ENCODE peak calls at places on chromosomes 11 and 22, in nine cellular contexts. L is activated T-cell treated with anti-CD3 and anti-CD28 coated beads for 24 hours; T is GM12865; S is stimulated activated CD4-positive, alpha-beta T cell treated with anti-CD3 and anti-CD28 coated beads, Interleukin-12 subunit alpha, Interleukin-12 subunit beta, amount 100 ng/mL, for 48 hours; R is foreskin keratinocyte; X is stimulated activated naive CD8-positive, alpha-beta T cell treated with anti-CD3 and anti-CD28 coated beads, Interleukin-15, amount 100 ng/mL, for 72 hours; O is A172; N is HS-27A; H is NCI-H460. K is an unnamed sample.

GRCh38 chr22:30202531-30203006 is 44.0 kb downstream of the LIF start:
- DNase-seq in H (no peak), N (no peak), S (no peak), R (no peak), X (no peak), O (no peak), T (no peak), L (no peak), K (no peak)

GRCh38 chr11:28697920-28698827 is 590.0 kb downstream of the METTL15 start:
- DNase-seq in O (peak; percentile 63), H (peak; percentile 77), X (no peak), S (peak; percentile 9), R (no peak), N (no peak), T (peak; percentile 37), L (no peak), K (peak; percentile 55)

GRCh38 chr11:134098566-134099184 is 29.8 kb downstream of the JAM3 start:
- DNase-seq in O (no peak), T (peak; percentile 34), H (no peak), R (no peak), L (no peak), X (no peak), S (no peak), N (no peak), K (no peak)

GRCh38 chr11:73429121-73429740 is 53.0 kb downstream of the RELT start:
- DNase-seq in X (no peak), H (no peak), S (no peak), L (no peak), T (no peak), O (no peak), R (no peak), N (no peak), K (no peak)

GRCh38 chr11:111727431-111727830 is 38.8 kb downstream of the PPP2R1B start:
- DNase-seq in N (no peak), S (no peak), T (no peak), L (no peak), X (no peak), H (no peak), R (no peak), O (no peak), K (no peak)

GRCh38 chr11:63613517-63614135 is 607 bp downstream of the PLAAT3 start:
- DNase-seq in L (no peak), S (no peak), T (peak; percentile 59), H (no peak), O (peak; percentile 51), R (no peak), N (no peak), X (peak; percentile 37), K (peak; percentile 60)

GRCh38 chr11:60984149-60984548 is 12.7 kb downstream of the CD6 start:
- DNase-seq in N (no peak), L (no peak), X (no peak), O (no peak), R (no peak), H (no peak), T (no peak), S (no peak), K (no peak)

GRCh38 chr22:37095113-37095512 is 14.4 kb downstream of the TMPRSS6 start:
- DNase-seq in N (no peak), H (no peak), O (no peak), R (no peak), S (peak; percentile 77), X (peak; percentile 35), T (no peak), L (peak; percentile 71), K (no peak)

GRCh38 chr22:26214466-26214865 is 45.2 kb downstream of the SEZ6L start:
- DNase-seq in R (no peak), L (no peak), S (no peak), H (no peak), N (no peak), O (no peak), T (no peak), X (no peak), K (no peak)

K was measured in left lobe of liver.